ENCODE peak calls at places on chromosomes 12 and 14, in ten cellular contexts. R is HT-29, Y is NCI-H774, S is GM03348, K is ELF-1, M is NCI-H2081 treated with DMSO at 0.1 percent for 48 hours, L is lower lobe of right lung, J is kidney epithelial cell, H is SJSA1, O is right atrium auricular region. Z is an unnamed sample.

GRCh38 chr14:92412912-92413311 is 89.9 kb downstream of the SLC24A4 start:
- DNase-seq in J (no peak), M (no peak), L (no peak), R (no peak), H (no peak), O (no peak), Y (no peak), S (peak; percentile 53), K (no peak), Z (no peak)

GRCh38 chr12:122203301-122203967 is at the start of gene B3GNT4:
- DNase-seq in S (peak; percentile 83), J (no peak), Y (peak; percentile 87), O (no peak), L (peak; percentile 77), R (peak; percentile 59), M (no peak), H (peak; percentile 19), K (peak; percentile 74), Z (peak; percentile 87)

GRCh38 chr12:50057000-50057841 is at the start of gene ASIC1:
- DNase-seq in O (no peak), K (peak; percentile 57), R (peak; percentile 66), M (no peak), S (peak; percentile 90), J (no peak), H (peak; percentile 54), Y (peak; percentile 57), L (peak; percentile 73), Z (peak; percentile 89)

GRCh38 chr12:52369809-52370208 is 2.5 kb upstream of the KRT85 start:
- DNase-seq in L (no peak), J (no peak), M (no peak), H (no peak), K (no peak), Y (no peak), R (no peak), S (no peak), O (no peak), Z (no peak)

GRCh38 chr12:22105542-22105941 is 59.5 kb downstream of the CMAS start:
- DNase-seq in L (no peak), R (no peak), J (no peak), Y (no peak), S (no peak), K (no peak), M (no peak), O (no peak), H (no peak), Z (no peak)

GRCh38 chr12:47938093-47938492 is 25.3 kb upstream of the TMEM106C start:
- DNase-seq in M (no peak), S (peak; percentile 21), R (no peak), K (no peak), O (no peak), H (peak; percentile 60), Y (no peak), L (no peak), J (peak; percentile 23), Z (no peak)

GRCh38 chr12:111775205-111776193 is 8.8 kb downstream of the ALDH2 start:
- DNase-seq in O (peak; percentile 94), M (no peak), S (peak; percentile 36), Y (no peak), R (peak; percentile 70), K (peak; percentile 80), H (peak; percentile 32), J (no peak), L (peak; percentile 94), Z (no peak)

GRCh38 chr14:45038865-45039264 is 45.1 kb upstream of the PRPF39 start:
- DNase-seq in H (no peak), Y (no peak), O (no peak), L (no peak), S (no peak), R (no peak), M (no peak), J (no peak), K (peak; percentile 9), Z (no peak)

GRCh38 chr12:58977476-58977875 is 57.2 kb upstream of the LRIG3 start:
- DNase-seq in M (no peak), R (no peak), Y (no peak), J (no peak), K (no peak), H (no peak), L (no peak), S (no peak), O (no peak), Z (no peak)

GRCh38 chr12:20883288-20883687 is 72.8 kb downstream of the SLCO1B3 start:
- DNase-seq in S (no peak), L (no peak), J (no peak), R (peak; percentile 33), O (no peak), Y (no peak), H (no peak), K (no peak), M (no peak), Z (no peak)

GRCh38 chr14:81435578-81436295 is 35.6 kb upstream of the STON2 start:
- DNase-seq in O (peak; percentile 66), M (no peak), L (peak; percentile 56), K (peak; percentile 75), J (peak; percentile 45), R (peak; percentile 26), H (peak; percentile 2), Y (peak; percentile 3), S (peak; percentile 24), Z (peak; percentile 62)

GRCh38 chr14:51097287-51097686 is 2.4 kb upstream of the TRIM9 start:
- DNase-seq in S (no peak), R (no peak), M (no peak), L (no peak), H (no peak), Y (no peak), O (no peak), J (no peak), K (no peak), Z (peak; percentile 24)

GRCh38 chr14:76203086-76204001 is 51.6 kb downstream of the GPATCH2L start:
- DNase-seq in K (peak; percentile 11), R (no peak), M (no peak), J (peak; percentile 93), H (peak; percentile 57), O (no peak), S (peak; percentile 72), Y (no peak), L (no peak), Z (no peak)

GRCh38 chr14:92173668-92174067 is 51.9 kb downstream of the CPSF2 start:
- DNase-seq in R (no peak), O (no peak), S (peak; percentile 16), J (no peak), L (no peak), H (no peak), K (peak; percentile 28), M (no peak), Y (no peak), Z (no peak)

GRCh38 chr12:646303-647038 is 16.8 kb downstream of the NINJ2 start:
- DNase-seq in K (no peak), H (no peak), R (no peak), L (no peak), S (peak; percentile 66), Y (no peak), O (peak; percentile 88), M (no peak), J (no peak), Z (no peak)

GRCh38 chr12:132338781-132339180 is 9.4 kb upstream of the GALNT9 start:
- DNase-seq in K (no peak), H (no peak), O (no peak), S (no peak), M (no peak), L (no peak), R (no peak), J (no peak), Y (no peak), Z (no peak)

GRCh38 chr14:101350021-101350420 is 211.3 kb upstream of the DIO3 start:
- DNase-seq in K (no peak), M (no peak), S (no peak), L (no peak), Y (no peak), J (no peak), R (no peak), O (peak; percentile 13), H (no peak), Z (no peak)

GRCh38 chr12:95653761-95654546 is 102.7 kb upstream of the USP44 start:
- DNase-seq in L (no peak), R (no peak), O (no peak), J (no peak), K (peak; percentile 19), S (peak; percentile 51), H (peak; percentile 11), Y (no peak), M (no peak), Z (no peak)

GRCh38 chr14:95841680-95842079 is 35.0 kb upstream of the TUNAR start:
- DNase-seq in M (no peak), J (no peak), L (no peak), R (no peak), Y (no peak), S (no peak), K (no peak), H (no peak), O (peak; percentile 16), Z (no peak)

GRCh38 chr12:49018282-49019119 is at the start of gene PRKAG1:
- DNase-seq in J (peak; percentile 88), O (peak; percentile 97), K (peak; percentile 99), S (peak; percentile 99), R (peak; percentile 96), L (peak; percentile 98), M (peak; percentile 46), H (peak; percentile 97), Y (peak; percentile 97), Z (peak; percentile 96)

GRCh38 chr12:74890237-74890599 is 319.4 kb downstream of the KCNC2 start:
- DNase-seq in M (no peak), Y (no peak), S (peak; percentile 49), L (no peak), H (peak; percentile 71), R (no peak), O (no peak), K (no peak), J (peak; percentile 80), Z (no peak)

GRCh38 chr14:75941030-75941429 is 40.8 kb downstream of the TGFB3 start:
- DNase-seq in S (no peak), H (no peak), O (no peak), R (no peak), K (no peak), M (no peak), J (no peak), Y (no peak), L (no peak), Z (no peak)

GRCh38 chr12:3251691-3252090 is 174.5 kb downstream of the TSPAN9 start:
- DNase-seq in K (no peak), S (no peak), M (no peak), J (no peak), L (no peak), Y (no peak), O (no peak), H (no peak), R (no peak), Z (no peak)

GRCh38 chr12:114013601-114014345 is 47.6 kb upstream of the RBM19 start:
- DNase-seq in K (peak; percentile 74), S (peak; percentile 45), J (no peak), L (no peak), H (no peak), Y (peak; percentile 62), O (no peak), M (no peak), R (peak; percentile 28), Z (peak; percentile 70)

GRCh38 chr14:23186913-23187654 is 3.6 kb upstream of the SLC7A8 start:
- DNase-seq in S (peak; percentile 82), Y (no peak), R (peak; percentile 62), K (peak; percentile 46), L (no peak), J (no peak), O (no peak), M (no peak), H (no peak), Z (peak; percentile 29)

GRCh38 chr14:76904100-76904739 is 78.0 kb downstream of the LRRC74A start:
- DNase-seq in H (peak; percentile 80), M (no peak), K (no peak), O (peak; percentile 83), Y (no peak), S (peak; percentile 86), J (no peak), R (no peak), L (no peak), Z (no peak)

GRCh38 chr12:56988207-56988739 is 18.1 kb downstream of the ZBTB39 start:
- DNase-seq in R (no peak), Y (no peak), H (peak; percentile 10), L (no peak), O (no peak), J (no peak), M (no peak), S (no peak), K (peak; percentile 54), Z (no peak)

Z was measured in NCI-H146.